ENCODE peak calls at places on chromosomes 11 and 22, in five cellular contexts. N, T, Q, Y and U are unnamed samples.

GRCh38 chr22:20434773-20435172 is 2.9 kb downstream of the SCARF2 start:
- DNase-seq in Q (no peak), Y (no peak), T (no peak), N (no peak), U (no peak)

GRCh38 chr11:76598426-76598839 is 72.1 kb downstream of the LRRC32 start:
- DNase-seq in T (peak), Y (no peak), Q (peak), N (peak), U (peak)

GRCh38 chr11:110896358-110896757 is 184.1 kb upstream of the ARHGAP20 start:
- DNase-seq in Q (peak), T (peak), N (no peak), Y (no peak), U (no peak)

GRCh38 chr11:41245184-41245583 is 214.3 kb downstream of the LRRC4C start:
- DNase-seq in T (no peak), N (no peak), Q (no peak), Y (no peak), U (peak)

GRCh38 chr22:37187891-37188761 is at the start of gene C1QTNF6:
- DNase-seq in Q (peak), T (peak), N (peak), Y (peak), U (peak)

GRCh38 chr11:64856382-64857227 is 12.2 kb upstream of the CDC42BPG start:
- DNase-seq in Q (peak), T (peak), Y (no peak), N (peak), U (no peak)

GRCh38 chr22:48318173-48318572 is 1509.5 kb downstream of the BRD1 start:
- DNase-seq in T (no peak), Y (no peak), Q (no peak), N (no peak), U (no peak)

GRCh38 chr11:93089474-93090102 is 108.2 kb downstream of the SLC36A4 start:
- DNase-seq in T (peak), N (peak), Q (peak), Y (no peak), U (no peak)

GRCh38 chr11:124219126-124219525 is 21.8 kb upstream of the OR8G1 start:
- DNase-seq in Q (no peak), Y (no peak), N (no peak), T (no peak), U (no peak)

GRCh38 chr11:57476223-57476882 is 16.0 kb downstream of the RTN4RL2 start:
- DNase-seq in Y (peak), N (no peak), Q (no peak), T (no peak), U (peak)

GRCh38 chr11:65606876-65607613 is 7.0 kb downstream of the MAP3K11 start:
- DNase-seq in Y (peak), Q (peak), N (peak), T (peak), U (peak)

GRCh38 chr22:19678949-19679348 is 35.4 kb upstream of the SEPTIN5 start:
- DNase-seq in T (no peak), Q (no peak), N (no peak), Y (no peak), U (no peak)

GRCh38 chr11:66247295-66247694 is 21.1 kb upstream of the RAB1B start:
- DNase-seq in T (no peak), N (no peak), Q (no peak), Y (no peak), U (no peak)

GRCh38 chr11:116517584-116517983 is 255.2 kb downstream of the BUD13 start:
- DNase-seq in T (no peak), Y (no peak), Q (no peak), N (no peak), U (no peak)

GRCh38 chr11:71420455-71421241 is 27.5 kb downstream of the DHCR7 start:
- DNase-seq in T (peak), Y (no peak), N (peak), Q (peak), U (peak)

GRCh38 chr22:26725012-26725676 is 67.8 kb downstream of the MIAT start:
- DNase-seq in Q (no peak), Y (no peak), T (peak), N (no peak), U (no peak)

GRCh38 chr11:79437981-79438630 is 2.7 kb downstream of the TENM4 start:
- DNase-seq in Y (no peak), Q (no peak), T (peak), N (peak), U (peak)

GRCh38 chr11:128888034-128888985 is 2.8 kb upstream of the KCNJ5 start:
- DNase-seq in Y (no peak), T (no peak), N (no peak), Q (no peak), U (no peak)

GRCh38 chr11:15073361-15074205 is at the start of gene CALCB:
- DNase-seq in Q (peak), T (peak), Y (no peak), N (peak), U (peak)

GRCh38 chr22:41501209-41501608 is 32.3 kb downstream of the ACO2 start:
- DNase-seq in Q (no peak), T (no peak), Y (no peak), N (peak), U (no peak)

GRCh38 chr11:36333897-36334296 is 37.8 kb downstream of the PRR5L start:
- DNase-seq in N (peak), Q (peak), Y (no peak), T (peak), U (no peak)

GRCh38 chr11:980438-981365 is 55.0 kb downstream of the AP2A2 start:
- DNase-seq in Y (no peak), Q (no peak), N (no peak), T (no peak), U (no peak)

GRCh38 chr22:38924197-38924952 is 33.0 kb upstream of the APOBEC3A start:
- DNase-seq in N (peak), Q (peak), T (peak), Y (peak), U (no peak)

GRCh38 chr22:27090595-27090994 is 433.2 kb downstream of the MIAT start:
- DNase-seq in Q (no peak), Y (no peak), N (no peak), T (no peak), U (no peak)

GRCh38 chr11:72738199-72739141 is 13.7 kb downstream of the ARAP1 start:
- DNase-seq in Y (no peak), Q (peak), N (no peak), T (no peak), U (no peak)

GRCh38 chr11:4074266-4074665 is 20.3 kb upstream of the RRM1 start:
- DNase-seq in Q (no peak), T (peak), N (no peak), Y (no peak), U (no peak)

GRCh38 chr11:75100314-75100713 is 3.6 kb upstream of the OR2AT4 start:
- DNase-seq in Q (no peak), N (no peak), Y (no peak), T (peak), U (no peak)

GRCh38 chr11:72294566-72295395 is 50.8 kb upstream of the PHOX2A start:
- DNase-seq in Q (no peak), T (no peak), N (no peak), Y (no peak), U (no peak)

GRCh38 chr11:60169264-60169915 is 13.5 kb downstream of the MS4A6A start:
- DNase-seq in T (peak), N (no peak), Q (peak), Y (no peak), U (peak)

GRCh38 chr11:45857834-45858492 is 10.7 kb downstream of the CRY2 start:
- DNase-seq in N (no peak), Q (peak), T (peak), Y (peak), U (no peak)

GRCh38 chr11:78742430-78742829 is 167.8 kb upstream of the NARS2 start:
- DNase-seq in T (no peak), Q (no peak), Y (peak), N (peak), U (no peak)

GRCh38 chr11:97722721-97723120 is 1298.0 kb upstream of the CNTN5 start:
- DNase-seq in Y (no peak), N (no peak), Q (no peak), T (no peak), U (no peak)

GRCh38 chr22:43956805-43957463 is 1.7 kb downstream of the SAMM50 start:
- DNase-seq in Q (peak), Y (no peak), T (peak), N (no peak), U (no peak)

DNA sequence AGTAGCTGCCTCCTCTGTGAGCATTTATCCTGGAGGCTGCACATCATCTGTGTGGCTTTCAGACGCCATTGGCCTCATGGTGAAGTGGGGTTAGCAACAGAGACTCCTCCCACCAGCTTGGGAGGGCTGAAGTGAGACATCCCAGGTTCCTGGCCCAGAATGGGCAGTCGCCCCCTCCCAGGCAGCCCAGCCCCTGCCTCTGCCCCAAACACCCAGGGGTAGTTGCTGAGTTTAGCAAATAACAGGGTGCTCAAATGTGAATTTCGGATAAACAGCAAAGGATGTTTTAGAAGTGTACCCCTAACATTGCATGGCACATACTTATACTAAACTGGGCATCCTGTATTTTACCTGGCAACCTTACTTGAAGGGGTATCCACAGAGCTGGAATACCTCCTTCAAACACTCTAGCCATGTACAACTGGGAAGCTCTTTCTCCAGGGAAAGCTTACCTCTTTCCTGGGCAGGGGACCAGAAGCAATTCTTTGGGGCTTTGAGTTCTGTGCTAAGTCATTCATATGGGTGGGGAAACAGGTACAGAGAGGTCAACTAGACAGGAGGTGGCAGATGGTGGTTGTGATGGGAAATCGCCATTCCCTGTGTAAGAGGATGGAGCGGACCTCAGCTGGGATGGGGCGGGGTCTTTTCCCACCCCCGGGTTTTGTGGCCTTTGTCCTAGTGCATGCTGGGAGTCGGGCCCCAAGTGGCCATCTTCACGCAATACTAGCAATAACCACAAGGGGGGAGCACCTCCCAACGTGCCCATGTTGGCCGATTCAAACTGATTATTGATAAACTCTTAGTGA is 19.3 kb downstream of the MTFP1 start:
- DNase-seq in Y (no peak), Q (peak), N (peak), T (peak), U (peak)
- TF ChIP-seq CTCF in Y (peak), Q (peak), N (peak), T (peak), U (peak)

GRCh38 chr11:118537409-118537980 is 6.5 kb downstream of the TMEM25 start:
- DNase-seq in T (no peak), Y (no peak), N (no peak), Q (no peak), U (no peak)
- TF ChIP-seq CTCF in T (no peak), Y (no peak), N (no peak), Q (no peak), U (no peak)

DNA sequence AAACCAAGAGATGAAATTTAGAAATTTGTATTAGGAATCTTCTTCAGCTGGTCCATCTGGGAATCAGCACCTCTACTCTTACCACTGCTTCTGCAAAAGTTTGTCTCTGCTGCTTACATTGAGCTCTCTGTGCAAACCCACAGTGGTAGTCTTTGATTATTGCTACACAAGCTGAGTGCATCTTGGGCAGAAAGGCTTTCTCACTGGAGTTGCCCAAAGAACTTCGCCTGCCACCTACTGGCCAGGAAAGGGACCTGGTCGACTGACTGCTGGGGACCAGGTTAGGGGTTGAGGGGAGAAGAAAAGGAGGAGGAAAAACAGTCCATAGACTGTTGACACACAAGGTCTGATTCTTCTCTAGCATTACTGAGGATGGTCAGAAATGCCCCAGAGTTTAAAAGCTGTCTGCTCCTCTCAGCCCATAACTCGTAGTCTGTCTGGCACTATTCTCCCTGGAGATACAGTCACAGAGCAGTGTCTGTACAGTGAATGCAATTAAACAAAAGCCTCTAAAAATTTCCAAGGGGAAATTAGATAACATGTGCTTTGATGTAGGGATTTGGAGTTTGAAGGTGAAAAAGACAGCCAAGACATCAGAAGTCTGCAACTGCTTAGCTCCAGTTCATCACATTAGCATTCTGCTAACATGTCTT is 215.0 kb upstream of the CTSC start:
- DNase-seq in T (peak), N (peak), Q (peak), Y (no peak), U (peak)
- TF ChIP-seq CTCF in T (peak), N (peak), Q (peak), Y (peak), U (peak)

DNA sequence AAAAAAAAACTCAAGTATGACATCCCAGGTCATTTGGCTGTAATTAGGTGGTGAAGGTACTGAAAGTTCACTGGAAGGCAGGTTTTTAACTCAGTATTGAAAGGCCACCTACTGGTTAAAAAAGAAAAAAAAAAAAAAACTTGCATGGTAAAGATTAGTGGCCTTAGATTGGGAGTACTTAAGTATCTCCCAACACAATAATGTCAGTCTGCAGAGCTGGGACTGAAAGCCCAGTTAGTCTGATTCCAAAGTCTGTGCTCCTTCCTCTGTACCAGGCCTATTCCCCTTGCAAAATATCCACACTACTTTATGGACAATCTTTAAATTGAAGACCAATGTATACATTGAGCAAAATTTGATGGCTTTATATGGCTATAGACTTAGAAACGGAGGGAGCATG is 85.5 kb downstream of the NOX4 start:
- DNase-seq in N (no peak), Q (peak), Y (no peak), T (peak), U (no peak)
- TF ChIP-seq CTCF in N (no peak), Q (peak), Y (peak), T (peak), U (peak)

DNA sequence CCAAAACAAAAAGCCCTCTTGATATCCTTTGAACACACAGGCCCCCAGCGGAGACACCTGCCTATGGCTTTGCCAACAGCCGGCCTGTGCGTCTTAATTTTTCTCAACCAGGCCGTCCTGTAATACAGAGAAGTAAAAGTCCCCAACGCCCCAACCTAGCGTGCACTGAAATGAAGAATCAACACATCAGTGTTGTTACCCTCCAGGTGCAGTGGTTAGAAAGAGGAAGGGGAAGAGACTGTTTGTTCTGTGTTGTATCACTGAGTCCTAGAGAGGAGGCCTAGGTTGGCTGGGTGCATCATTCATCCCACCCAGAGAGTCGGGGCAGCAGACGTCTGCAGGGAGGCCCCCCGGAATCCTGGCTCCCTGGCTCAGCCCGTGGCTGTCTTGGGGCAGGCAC is 25.7 kb downstream of the SGSM1 start:
- DNase-seq in Q (no peak), Y (no peak), N (no peak), T (no peak), U (no peak)
- TF ChIP-seq CTCF in Q (no peak), Y (no peak), N (no peak), T (no peak), U (no peak)

GRCh38 chr11:122814401-122814800 is 23.9 kb upstream of the CRTAM start:
- DNase-seq in Y (no peak), T (peak), Q (no peak), N (no peak), U (no peak)
- TF ChIP-seq CTCF in Y (no peak), T (peak), Q (peak), N (peak), U (no peak)

GRCh38 chr11:19919050-19919561 is 206.5 kb downstream of the NAV2 start:
- DNase-seq in Q (peak), T (peak), Y (peak), N (no peak), U (no peak)
- TF ChIP-seq CTCF in Q (no peak), T (no peak), Y (no peak), N (no peak), U (no peak)

DNA sequence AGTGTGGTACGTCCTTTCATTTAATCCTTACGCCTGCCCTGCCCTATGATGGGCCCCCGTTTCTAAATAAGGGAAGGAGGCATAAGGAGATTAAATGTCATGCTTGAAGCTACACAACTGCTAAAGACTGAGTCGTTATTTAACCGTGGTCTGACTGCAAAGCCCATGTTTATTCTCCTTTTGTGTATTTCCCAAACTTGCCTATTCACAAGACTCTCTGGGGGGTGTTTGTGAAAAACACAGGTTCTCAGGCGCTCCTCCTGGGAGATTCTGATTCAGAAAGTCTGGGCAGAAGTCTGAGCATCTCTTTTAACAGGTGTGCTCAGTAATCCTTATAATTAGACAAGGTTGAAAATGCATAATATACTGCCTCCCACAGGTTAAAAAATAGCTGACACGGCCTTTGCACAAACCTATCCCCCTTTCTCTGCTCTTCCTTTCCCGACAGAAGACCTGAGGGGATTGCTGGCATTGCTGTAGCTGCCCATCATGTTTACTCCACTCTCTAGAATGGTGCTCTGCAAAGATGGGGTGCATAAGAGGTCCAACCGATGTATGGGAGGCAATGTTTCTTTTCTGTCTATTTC is 56.4 kb upstream of the ZBTB44 start:
- DNase-seq in T (no peak), Y (no peak), N (no peak), Q (no peak), U (no peak)
- TF ChIP-seq CTCF in T (no peak), Y (no peak), N (no peak), Q (no peak), U (no peak)